ENCODE peak calls at places on chromosomes 6 and 20, in six cellular contexts. P is ovary, V is uterus, S is A549, X is stomach, Q is HCT116. W is an unnamed sample.

GRCh38 chr20:41318271-41318649 is 729 bp upstream of the ZHX3 start:
- DNase-seq in P (no peak), S (no peak), X (no peak), Q (no peak), V (no peak), W (no peak)

GRCh38 chr6:72621243-72622093 is at the start of gene KCNQ5:
- DNase-seq in P (no peak), V (no peak), S (peak), Q (no peak), X (no peak), W (peak)

GRCh38 chr6:1394591-1395463 is 5.5 kb downstream of the FOXF2 start:
- DNase-seq in P (no peak), X (no peak), Q (no peak), S (no peak), V (no peak), W (no peak)

GRCh38 chr20:52152921-52153320 is 38.7 kb downstream of the ZFP64 start:
- DNase-seq in S (no peak), V (no peak), Q (no peak), P (no peak), X (no peak), W (no peak)

GRCh38 chr20:58542411-58543095 is 27.4 kb upstream of the APCDD1L start:
- DNase-seq in Q (peak), V (no peak), P (no peak), X (peak), S (no peak), W (no peak)

GRCh38 chr6:154868143-154868594 is 126.9 kb upstream of the TIAM2 start:
- DNase-seq in S (peak), V (no peak), X (no peak), P (no peak), Q (peak), W (no peak)

GRCh38 chr6:5205877-5206840 is 54.6 kb downstream of the LYRM4 start:
- DNase-seq in Q (no peak), P (peak), X (peak), S (no peak), V (peak), W (peak)

GRCh38 chr6:142746524-142746923 is 198.5 kb downstream of the HIVEP2 start:
- DNase-seq in S (peak), X (no peak), V (no peak), Q (no peak), P (no peak), W (no peak)

GRCh38 chr20:6735913-6736845 is 31.3 kb upstream of the BMP2 start:
- DNase-seq in X (peak), S (no peak), V (no peak), P (no peak), Q (no peak), W (no peak)

GRCh38 chr6:163289445-163289844 is 125.1 kb upstream of the QKI start:
- DNase-seq in P (no peak), S (no peak), V (no peak), X (no peak), Q (no peak), W (no peak)

GRCh38 chr6:156585859-156586258 is 191.3 kb upstream of the ARID1B start:
- DNase-seq in Q (no peak), S (no peak), P (no peak), V (no peak), X (no peak), W (no peak)

GRCh38 chr6:127420558-127420957 is 38.6 kb downstream of the KIAA0408 start:
- DNase-seq in V (peak), S (peak), X (peak), Q (peak), P (no peak), W (peak)

DNA sequence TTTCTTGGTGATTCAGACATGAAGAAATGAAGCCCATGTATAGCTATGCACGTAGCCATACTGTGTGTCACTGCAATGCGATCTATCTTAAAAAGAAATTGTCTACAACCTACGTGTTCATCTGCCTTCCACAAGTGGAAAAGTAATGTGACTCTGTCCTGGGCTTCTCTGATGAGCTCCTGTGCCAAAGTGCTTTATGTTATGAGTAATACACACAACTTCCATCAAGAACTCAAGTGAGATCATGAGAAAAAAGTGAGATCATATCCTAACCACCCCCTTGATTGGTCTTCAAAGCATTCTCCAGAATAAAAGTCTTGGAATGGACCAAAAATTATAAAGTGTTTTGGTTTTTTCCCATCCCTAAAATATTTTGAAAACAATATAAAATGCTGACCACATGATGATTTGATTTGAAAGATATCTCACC is 114.3 kb downstream of the DST start:
- DNase-seq in Q (no peak), X (no peak), V (no peak), P (no peak), S (peak), W (peak)
- TF ChIP-seq POLR2A in Q (no peak), X (no peak), V (no peak), P (no peak), S (no peak), W (no peak)

GRCh38 chr6:10722820-10723651 is at the start of gene TMEM14C:
- DNase-seq in V (peak), Q (peak), S (peak), X (peak), P (peak), W (peak)

GRCh38 chr6:10721850-10722569 is 860 bp upstream of the TMEM14C start:
- DNase-seq in V (no peak), X (no peak), S (no peak), Q (no peak), P (no peak), W (no peak)

GRCh38 chr6:10725716-10726115 is 2.8 kb downstream of the TMEM14C start:
- DNase-seq in P (no peak), X (no peak), Q (no peak), V (no peak), S (no peak), W (no peak)

GRCh38 chr6:10722570-10722819 is 375 bp upstream of the TMEM14C start:
- DNase-seq in X (no peak), S (no peak), V (no peak), P (no peak), Q (no peak), W (no peak)

DNA sequence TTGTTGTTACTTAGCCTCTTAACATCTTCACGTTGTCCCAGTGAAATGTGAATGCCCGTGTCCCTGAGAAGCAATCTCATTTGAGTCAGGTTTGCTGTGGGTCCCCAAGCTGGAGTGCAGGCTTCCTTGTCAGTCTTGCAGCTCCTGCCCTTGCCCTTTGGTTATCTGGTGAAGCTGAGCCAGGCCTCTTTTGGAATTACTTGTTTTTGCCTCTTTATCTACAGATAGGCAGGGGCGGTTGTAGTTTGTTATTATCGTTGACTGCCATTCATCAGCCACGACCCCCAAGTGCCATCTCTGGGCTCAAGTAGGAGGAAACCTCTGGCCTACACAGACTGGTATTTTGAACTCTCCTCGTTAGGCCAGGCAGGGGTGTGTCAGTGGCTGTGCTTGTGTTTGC is 2.2 kb downstream of the TMEM14C start:
- DNase-seq in X (no peak), P (no peak), S (no peak), Q (no peak), V (no peak), W (no peak)
- TF ChIP-seq POLR2A in X (no peak), P (no peak), S (no peak), Q (no peak), V (no peak), W (no peak)

GRCh38 chr20:45407783-45408645 is at the start of gene DBNDD2:
- DNase-seq in Q (no peak), V (no peak), P (no peak), X (no peak), S (no peak), W (no peak)

GRCh38 chr20:45407067-45407745 is 883 bp upstream of the DBNDD2 start:
- DNase-seq in P (peak), X (peak), S (no peak), V (peak), Q (no peak), W (no peak)

GRCh38 chr20:45405566-45406259 is 2.4 kb upstream of the DBNDD2 start:
- DNase-seq in X (no peak), P (no peak), S (no peak), V (peak), Q (no peak), W (no peak)

GRCh38 chr20:45404438-45404837 is 3.7 kb upstream of the DBNDD2 start:
- DNase-seq in P (no peak), X (no peak), V (no peak), S (no peak), Q (no peak), W (no peak)

GRCh38 chr20:45406260-45407066 is 1.6 kb upstream of the DBNDD2 start:
- DNase-seq in X (peak), Q (no peak), V (peak), P (peak), S (no peak), W (no peak)
- TF ChIP-seq POLR2A in X (no peak), Q (no peak), V (no peak), P (peak), S (no peak), W (peak)

GRCh38 chr6:30882764-30883475 is 1.4 kb upstream of the DDR1 start:
- DNase-seq in X (peak), P (peak), S (peak), V (no peak), Q (peak), W (no peak)

GRCh38 chr6:30884521-30885480 is 482 bp downstream of the DDR1 start:
- DNase-seq in P (peak), X (peak), S (peak), V (peak), Q (no peak), W (peak)

GRCh38 chr6:30885481-30885998 is 1.2 kb downstream of the DDR1 start:
- DNase-seq in Q (no peak), P (no peak), V (no peak), S (peak), X (peak), W (peak)

GRCh38 chr6:30883476-30883742 is 910 bp upstream of the DDR1 start:
- DNase-seq in S (no peak), Q (no peak), X (no peak), P (no peak), V (no peak), W (no peak)

GRCh38 chr6:30883743-30884520 is at the start of gene DDR1:
- DNase-seq in S (peak), V (peak), P (peak), Q (no peak), X (peak), W (peak)
- TF ChIP-seq POLR2A in S (peak), V (no peak), P (peak), Q (no peak), X (no peak), W (no peak)

GRCh38 chr6:37353761-37354525 is at the start of gene RNF8:
- DNase-seq in S (peak), X (peak), V (peak), Q (peak), P (peak), W (peak)
- TF ChIP-seq POLR2A in S (peak), X (no peak), V (peak), Q (peak), P (no peak), W (peak)

DNA sequence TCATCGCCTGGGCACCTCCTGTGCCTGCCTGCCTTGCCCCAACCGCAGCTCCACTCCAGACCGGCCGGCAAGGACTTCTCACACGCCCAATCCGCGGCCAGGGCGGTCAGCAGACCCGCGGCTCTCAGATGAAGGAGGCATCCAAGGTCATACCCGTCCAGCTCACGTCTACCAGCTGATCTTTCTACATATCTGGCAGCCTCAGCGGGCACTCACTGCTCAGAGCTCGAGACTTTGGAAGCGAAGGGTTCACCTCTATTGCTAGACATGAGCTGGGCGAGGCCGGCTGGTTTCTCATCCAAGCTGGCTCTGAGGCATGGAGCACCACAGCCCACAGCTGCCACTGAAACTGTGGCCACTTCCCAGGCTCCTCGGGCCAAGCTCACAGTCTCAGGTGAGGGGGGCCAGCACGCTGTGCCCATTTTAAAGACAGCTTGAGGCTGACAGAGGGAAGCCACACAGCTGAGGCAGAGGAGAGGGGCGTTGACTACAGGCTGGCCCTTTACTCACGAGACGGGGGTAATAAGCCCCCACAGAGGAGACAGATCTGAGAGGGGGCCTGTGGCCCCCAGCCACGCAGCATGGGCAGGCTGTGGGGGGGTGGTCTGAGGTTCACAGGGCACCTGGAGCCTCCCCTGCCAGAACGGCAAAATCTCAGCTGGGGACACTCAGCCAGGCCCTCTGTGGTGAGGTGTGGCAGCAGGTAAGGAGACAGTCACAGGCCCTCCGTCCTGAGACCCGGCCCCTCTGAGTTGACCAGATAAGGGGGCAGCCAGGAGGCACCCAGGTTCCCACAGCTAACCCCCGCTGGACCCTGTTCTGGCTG is 2.0 kb downstream of the LAMA5 start:
- DNase-seq in Q (no peak), P (no peak), V (peak), X (peak), S (no peak), W (no peak)
- TF ChIP-seq POLR2A in Q (no peak), P (no peak), V (no peak), X (no peak), S (no peak), W (no peak)

DNA sequence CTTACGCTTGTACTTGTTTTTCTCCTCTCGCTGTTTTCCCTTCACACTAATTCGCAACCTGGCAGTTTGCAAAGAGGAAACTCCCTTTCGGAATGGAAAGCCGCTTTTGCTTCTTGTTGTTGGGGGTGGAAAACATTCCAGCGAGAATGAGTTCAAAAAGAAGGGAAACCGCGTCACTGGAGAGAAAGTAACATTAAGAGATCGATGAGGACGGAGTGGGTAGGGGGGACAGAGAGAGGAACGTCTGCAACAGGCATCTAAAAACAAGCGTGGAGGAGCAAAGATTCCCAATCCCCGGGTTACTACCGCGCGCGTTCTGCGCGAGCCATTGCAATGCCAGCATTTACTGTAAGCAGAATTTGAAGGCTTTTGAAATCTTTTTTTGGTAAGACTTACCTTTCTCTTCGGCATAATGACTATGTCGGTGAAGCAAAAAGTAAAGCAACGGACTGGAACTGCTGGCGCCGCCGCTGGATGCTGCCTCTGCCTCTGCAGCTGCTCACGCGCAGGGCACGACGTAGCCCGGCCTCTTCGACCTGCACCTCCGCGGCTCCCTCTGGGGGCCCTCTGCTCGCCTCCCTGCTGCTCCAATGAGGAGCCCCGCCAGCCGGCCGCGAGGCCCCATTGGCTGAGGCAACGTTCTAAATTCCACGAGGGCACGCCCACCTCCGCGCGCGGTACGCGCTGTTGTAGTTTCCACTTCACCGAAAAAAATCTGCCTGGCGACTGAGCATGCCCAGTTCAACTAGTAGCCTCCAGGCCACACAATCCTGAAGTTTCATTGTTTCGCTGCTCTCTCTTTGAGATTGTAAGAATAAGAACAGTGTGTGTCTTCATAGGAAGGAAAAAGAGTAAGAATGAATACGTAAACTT is at the start of gene HMGN3:
- DNase-seq in V (peak), Q (peak), X (peak), S (peak), P (peak), W (peak)
- TF ChIP-seq POLR2A in V (peak), Q (peak), X (no peak), S (peak), P (peak), W (peak)

GRCh38 chr20:38066969-38067716 is 33.6 kb downstream of the RPRD1B start:
- DNase-seq in Q (no peak), X (no peak), S (no peak), V (no peak), P (no peak), W (no peak)
- TF ChIP-seq POLR2A in Q (no peak), X (no peak), S (no peak), V (no peak), P (no peak), W (no peak)

GRCh38 chr6:44128020-44128917 is 915 bp downstream of the TMEM63B start:
- DNase-seq in P (peak), X (peak), V (peak), S (peak), Q (no peak), W (peak)

GRCh38 chr6:44126320-44127149 is 717 bp downstream of the MRPL14 start:
- DNase-seq in P (peak), X (peak), Q (no peak), S (peak), V (peak), W (peak)

GRCh38 chr6:44129841-44130322 is 2.5 kb downstream of the TMEM63B start:
- DNase-seq in P (no peak), Q (no peak), V (no peak), S (no peak), X (no peak), W (no peak)

GRCh38 chr6:44123544-44123943 is 3.7 kb downstream of the MRPL14 start:
- DNase-seq in Q (no peak), P (no peak), X (no peak), S (no peak), V (no peak), W (no peak)

DNA sequence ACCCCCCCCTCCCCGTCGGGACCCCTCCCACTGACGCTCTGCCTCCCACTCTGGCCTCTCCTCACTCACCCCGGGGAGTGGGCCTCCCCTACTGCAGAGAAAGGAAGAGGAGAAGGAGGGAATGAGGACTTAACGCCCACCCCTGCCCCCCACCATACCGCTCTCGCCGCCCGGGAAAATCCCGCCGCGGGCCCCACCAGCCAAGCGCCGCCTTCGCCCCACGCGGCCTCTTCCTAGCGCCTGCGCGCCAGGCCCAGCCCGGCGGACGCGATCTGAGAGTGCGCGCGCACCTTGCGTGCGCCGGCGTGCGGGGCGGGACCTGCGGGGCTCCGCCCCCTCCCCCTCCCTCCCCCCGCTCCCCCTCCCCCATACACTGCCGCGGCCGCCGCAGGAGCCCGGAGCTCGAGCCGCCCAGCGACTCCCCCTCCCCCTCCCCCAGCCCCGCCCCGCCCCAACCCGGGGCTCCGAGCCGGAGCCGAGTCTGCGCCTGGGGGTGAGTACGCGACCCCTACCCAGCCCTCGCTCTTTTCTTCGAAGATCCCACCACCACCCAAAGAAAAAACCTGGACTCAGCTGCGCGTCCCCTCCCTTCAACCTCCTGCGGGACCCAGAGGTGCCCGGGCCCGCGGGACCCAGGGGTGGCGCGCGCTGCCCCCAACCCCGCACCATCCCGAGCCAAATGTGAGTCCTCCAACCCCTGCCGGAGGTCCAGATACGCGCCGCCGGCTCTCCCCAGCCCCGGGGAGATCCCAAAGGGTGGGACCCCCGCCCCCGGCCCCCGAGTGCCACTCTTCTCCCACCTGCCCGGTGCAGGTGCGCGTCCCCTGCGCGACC is at the start of the genes MRPL14 and TMEM63B:
- DNase-seq in Q (peak), X (peak), S (peak), V (peak), P (peak), W (peak)
- TF ChIP-seq POLR2A in Q (peak), X (no peak), S (peak), V (peak), P (peak), W (peak)